ENCODE peak calls at places on chromosomes 5 and 9, in four cellular contexts. E, Z, M and D are unnamed samples.

GRCh38 chr9:120767451-120767850 is 25.8 kb downstream of the FBXW2 start:
- DNase-seq in E (peak; percentile 11), Z (no peak), M (no peak), D (no peak)

GRCh38 chr9:121645003-121645402 is 6.4 kb upstream of the DAB2IP start:
- DNase-seq in E (no peak), Z (no peak), M (no peak), D (no peak)

GRCh38 chr5:147708708-147709107 is 73.8 kb downstream of the JAKMIP2 start:
- DNase-seq in E (no peak), Z (no peak), M (no peak), D (no peak)

GRCh38 chr9:136409557-136410455 is 608 bp downstream of the ENTR1 start:
- DNase-seq in E (peak; percentile 30), Z (no peak), M (no peak), D (peak; percentile 45)

GRCh38 chr5:87329114-87329513 is 61.4 kb downstream of the RASA1 start:
- DNase-seq in E (no peak), Z (no peak), M (no peak), D (no peak)

GRCh38 chr5:102668220-102668930 is 86.7 kb upstream of the PAM start:
- DNase-seq in E (no peak), Z (no peak), M (no peak), D (no peak)

GRCh38 chr5:71471193-71471592 is 15.7 kb downstream of the BDP1 start:
- DNase-seq in E (no peak), Z (no peak), M (no peak), D (no peak)

GRCh38 chr9:9790216-9790872 is 822.5 kb downstream of the PTPRD start:
- DNase-seq in E (peak; percentile 45), Z (no peak), M (no peak), D (peak; percentile 7)

GRCh38 chr9:72477862-72478564 is 43.4 kb upstream of the TMC1 start:
- DNase-seq in E (peak; percentile 86), Z (no peak), M (peak; percentile 8), D (peak; percentile 10)

GRCh38 chr5:7852542-7852941 is 1.6 kb upstream of the CFAP90 start:
- DNase-seq in E (no peak), Z (no peak), M (no peak), D (no peak)

GRCh38 chr5:33969572-33970452 is 14.7 kb downstream of the SLC45A2 start:
- DNase-seq in E (peak; percentile 13), Z (peak; percentile 27), M (no peak), D (peak; percentile 53)

GRCh38 chr5:180595046-180595379 is 3.7 kb upstream of the SCGB3A1 start:
- DNase-seq in E (no peak), Z (no peak), M (no peak), D (no peak)

GRCh38 chr5:148729182-148729581 is 74.9 kb upstream of the HTR4 start:
- DNase-seq in E (no peak), Z (no peak), M (peak; percentile 26), D (no peak)

GRCh38 chr5:143031781-143032724 is 261.9 kb downstream of the ARHGAP26 start:
- DNase-seq in E (no peak), Z (no peak), M (no peak), D (no peak)

GRCh38 chr9:97556721-97557605 is 55.5 kb downstream of the TMOD1 start:
- DNase-seq in E (no peak), Z (no peak), M (no peak), D (no peak)

GRCh38 chr9:89527084-89527483 is 29.2 kb upstream of the SEMA4D start:
- DNase-seq in E (no peak), Z (no peak), M (no peak), D (no peak)

GRCh38 chr5:132215329-132215728 is 12.3 kb downstream of the P4HA2 start:
- DNase-seq in E (no peak), Z (no peak), M (no peak), D (peak; percentile 23)
- TF ChIP-seq TARDBP in E (no peak), Z (no peak), M (no peak), D (no peak)

GRCh38 chr9:116733010-116733641 is 46.0 kb downstream of the TRIM32 start:
- DNase-seq in E (no peak), Z (peak; percentile 7), M (no peak), D (no peak)
- TF ChIP-seq FOXM1 in E (no peak), Z (no peak), M (no peak), D (no peak)

GRCh38 chr5:168579206-168579986 is at the start of gene PANK3:
- DNase-seq in E (peak; percentile 98), Z (peak; percentile 97), M (peak; percentile 93), D (peak; percentile 99)

GRCh38 chr5:168575391-168576372 is 3.5 kb downstream of the PANK3 start:
- DNase-seq in E (no peak), Z (no peak), M (no peak), D (no peak)

GRCh38 chr5:168579987-168580508 is 880 bp upstream of the PANK3 start:
- DNase-seq in E (no peak), Z (no peak), M (no peak), D (no peak)

GRCh38 chr5:168578006-168578405 is 1.2 kb downstream of the PANK3 start:
- DNase-seq in E (no peak), Z (no peak), M (no peak), D (no peak)

DNA sequence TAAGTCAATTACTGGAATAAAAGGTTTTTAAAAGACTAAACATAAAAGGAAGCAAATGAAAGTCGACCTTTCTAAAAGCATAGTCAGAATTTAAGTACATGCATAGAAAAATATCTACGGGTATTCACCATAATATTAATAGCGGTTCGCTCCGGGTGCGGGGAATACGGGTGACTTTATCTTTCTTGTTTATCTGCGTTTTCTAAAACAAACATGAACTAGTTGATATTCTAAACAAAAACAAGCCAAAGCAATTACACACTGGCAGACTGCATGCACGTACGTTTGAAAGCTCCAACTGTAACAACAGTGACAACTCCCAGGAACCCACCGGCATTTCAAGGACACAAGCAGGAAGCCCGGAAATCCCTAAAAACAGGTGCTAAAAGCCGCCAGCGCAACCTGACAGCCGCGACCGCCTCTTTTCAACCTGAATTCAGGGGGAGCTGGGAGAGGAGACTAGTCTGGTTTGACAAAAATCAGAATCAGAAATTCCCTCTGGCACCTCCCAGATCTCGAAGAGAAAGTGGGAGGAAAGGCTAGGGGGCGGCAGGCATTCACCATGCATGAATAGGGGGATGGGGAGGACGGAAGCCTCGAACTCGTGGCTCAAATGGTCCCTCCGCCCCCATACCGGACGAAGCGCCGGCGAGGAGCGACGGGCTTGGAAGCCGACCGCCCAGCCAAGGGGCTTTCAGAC is 512 bp downstream of the PANK3 start:
- DNase-seq in E (peak; percentile 51), Z (no peak), M (no peak), D (peak; percentile 73)
- TF ChIP-seq TARDBP in E (no peak), Z (no peak), M (no peak), D (no peak)

GRCh38 chr5:32223972-32224608 is 50.0 kb upstream of the GOLPH3 start:
- DNase-seq in E (peak; percentile 75), Z (no peak), M (no peak), D (no peak)
- TF ChIP-seq FOXM1 in E (no peak), Z (no peak), M (no peak), D (no peak)

DNA sequence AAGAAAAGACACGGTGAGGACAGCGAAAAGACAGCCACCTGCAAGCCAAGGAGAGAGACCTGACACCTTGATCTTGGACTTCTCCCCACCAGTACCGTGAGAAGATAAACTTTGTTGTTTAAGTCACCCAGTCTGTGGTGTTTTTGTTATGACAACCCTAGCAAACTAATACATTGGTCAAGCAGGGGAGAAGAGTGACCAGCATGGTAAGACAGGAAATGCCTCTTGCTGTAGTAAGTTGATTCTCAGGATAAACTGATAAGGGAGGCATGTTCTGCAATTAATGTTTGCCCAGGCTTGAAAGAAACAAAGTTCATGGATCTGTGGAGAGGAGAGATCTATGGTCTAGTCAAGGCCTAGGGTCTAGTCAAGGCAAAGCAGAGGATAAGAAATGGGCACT is 801.2 kb downstream of the MAT2B start:
- DNase-seq in E (no peak), Z (no peak), M (no peak), D (no peak)
- TF ChIP-seq TARDBP in E (no peak), Z (no peak), M (no peak), D (no peak)

GRCh38 chr5:172707285-172708182 is 63.5 kb downstream of the DUSP1 start:
- DNase-seq in E (peak; percentile 58), Z (no peak), M (no peak), D (peak; percentile 74)
- TF ChIP-seq FOXM1 in E (no peak), Z (no peak), M (no peak), D (no peak)

GRCh38 chr5:141412853-141413539 is at the start of gene PCDHGA10:
- DNase-seq in E (peak; percentile 15), Z (peak; percentile 27), M (peak; percentile 51), D (peak; percentile 45)
- TF ChIP-seq TARDBP in E (no peak), Z (no peak), M (no peak), D (no peak)

GRCh38 chr5:125440905-125441304 is 694.5 kb upstream of the ZNF608 start:
- DNase-seq in E (no peak), Z (no peak), M (no peak), D (no peak)
- TF ChIP-seq FOXM1 in E (no peak), Z (no peak), M (no peak), D (no peak)

DNA sequence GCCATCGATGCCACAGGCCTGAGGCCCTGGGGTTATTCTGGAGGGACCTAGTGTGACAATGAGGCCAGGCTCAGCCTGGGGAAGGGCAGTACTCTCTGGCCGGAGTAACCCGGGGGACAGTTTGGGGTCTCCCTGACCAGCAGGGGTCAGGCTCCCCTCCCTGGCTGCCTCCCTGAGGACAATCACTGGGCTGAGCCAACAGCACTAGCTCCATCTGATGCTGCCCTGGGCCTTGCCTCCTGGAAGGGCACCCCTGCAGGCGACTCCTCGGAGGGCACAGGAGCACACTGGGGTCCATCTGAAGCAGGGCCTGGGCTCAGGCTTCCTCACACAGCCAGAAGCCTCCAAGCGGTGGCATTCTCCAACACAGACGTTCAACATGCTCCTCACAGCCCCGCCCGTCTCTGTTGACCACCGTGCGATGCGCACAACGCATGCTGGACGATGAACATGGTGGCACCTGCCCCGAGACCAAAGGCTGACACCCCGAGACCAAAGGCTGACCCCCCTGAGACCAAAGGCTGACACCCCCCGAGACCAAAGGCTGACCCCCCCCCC is 68.3 kb downstream of the ADAMTS2 start:
- DNase-seq in E (no peak), Z (no peak), M (peak; percentile 24), D (no peak)
- TF ChIP-seq TARDBP in E (no peak), Z (no peak), M (no peak), D (no peak)

GRCh38 chr9:113879906-113880305 is 3.8 kb downstream of the ZNF618 start:
- DNase-seq in E (no peak), Z (no peak), M (no peak), D (no peak)
- TF ChIP-seq FOXM1 in E (no peak), Z (no peak), M (no peak), D (no peak)